ENCODE peak calls at places on chromosomes 11 and 22, in five cellular contexts. J, S, H, C and Z are unnamed samples. For H3K27me3, the result is how much of the 10 kb centered on the place peaks cover.

GRCh38 chr11:116936754-116937153 is 99.3 kb upstream of the APOA1 start:
- DNase-seq in J (no peak), S (no peak), H (no peak), C (no peak), Z (no peak)

GRCh38 chr11:15471709-15472404 is 357.1 kb downstream of the INSC start:
- DNase-seq in J (peak), S (no peak), H (no peak), C (no peak), Z (peak)

GRCh38 chr11:34233215-34233614 is 124.6 kb downstream of the ABTB2 start:
- DNase-seq in J (no peak), S (no peak), H (no peak), C (no peak), Z (no peak)

GRCh38 chr11:11931461-11932055 is 76.9 kb downstream of the DKK3 start:
- DNase-seq in J (peak), S (no peak), H (peak), C (no peak), Z (peak)

GRCh38 chr11:63837027-63837688 is 1.8 kb upstream of the MARK2 start:
- DNase-seq in J (peak), S (peak), H (peak), C (no peak), Z (peak)

GRCh38 chr22:46219650-46220049 is 30.4 kb downstream of the CDPF1 start:
- DNase-seq in J (no peak), S (no peak), H (no peak), C (no peak), Z (no peak)

GRCh38 chr22:35972559-35972958 is 56.1 kb downstream of the RBFOX2 start:
- DNase-seq in J (no peak), S (no peak), H (no peak), C (no peak), Z (no peak)

GRCh38 chr11:121066623-121067022 is 34.4 kb upstream of the TECTA start:
- DNase-seq in J (no peak), S (no peak), H (no peak), C (no peak), Z (no peak)

GRCh38 chr11:7513210-7514098 is at the start of gene PPFIBP2:
- DNase-seq in J (peak), S (peak), H (peak), C (peak), Z (peak)

DNA sequence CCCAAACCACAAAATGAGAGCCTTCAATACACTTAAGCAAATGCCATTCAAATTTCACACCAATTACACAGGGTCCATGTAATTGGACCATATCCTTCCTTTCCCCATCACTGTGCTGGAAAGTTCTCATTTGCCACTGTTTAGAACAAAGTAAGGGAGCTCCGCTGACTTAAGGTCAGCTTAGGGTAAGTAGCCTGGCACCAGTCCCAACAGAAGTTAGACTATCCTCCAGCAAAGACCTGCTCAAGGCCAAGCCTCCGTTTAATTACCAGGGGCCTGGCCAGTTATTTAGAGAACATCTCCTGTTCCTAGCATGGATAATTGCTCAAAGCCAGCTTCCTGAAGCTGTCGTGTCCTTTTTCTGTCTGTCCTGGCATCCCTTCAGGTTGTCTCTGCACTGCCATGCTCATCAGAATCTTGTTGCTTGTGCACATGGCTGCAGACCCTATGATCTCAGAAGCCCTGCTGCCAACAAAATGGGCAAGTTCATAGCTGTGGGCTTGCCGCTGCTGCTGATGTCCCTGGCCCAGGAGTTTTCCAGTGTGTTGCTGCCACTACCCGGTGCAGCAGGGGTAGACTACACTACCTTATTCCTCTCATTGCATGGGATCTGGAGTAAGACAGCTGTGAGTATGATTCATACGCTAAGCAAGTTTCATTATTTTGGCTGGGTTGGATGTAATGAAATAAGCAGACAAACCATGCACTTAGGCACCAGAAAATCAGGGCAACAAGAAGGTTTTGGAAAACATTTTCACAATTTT is 8.0 kb downstream of the OR8A1 start:
- DNase-seq in J (no peak), S (no peak), H (no peak), C (no peak), Z (no peak)
- H3K27me3 ChIP-seq in J (under half), S (under half), H (under half), C (under half), Z (under half)

GRCh38 chr11:130429983-130430382 is 1.6 kb upstream of the ADAMTS8 start:
- DNase-seq in J (no peak), S (no peak), H (no peak), C (no peak), Z (no peak)
- H3K27me3 ChIP-seq in J (under half), S (under half), H (half or more), C (under half), Z (under half)

GRCh38 chr22:23035557-23036277 is 34.6 kb upstream of the GNAZ start:
- DNase-seq in J (no peak), S (no peak), H (no peak), C (no peak), Z (no peak)
- H3K27me3 ChIP-seq in J (under half), S (under half), H (under half), C (under half), Z (under half)

GRCh38 chr11:101401245-101401644 is 182.6 kb downstream of the TRPC6 start:
- DNase-seq in J (no peak), S (no peak), H (no peak), C (no peak), Z (no peak)
- H3K27me3 ChIP-seq in J (under half), S (under half), H (under half), C (under half), Z (under half)

GRCh38 chr11:92222701-92223100 is 1.9 kb upstream of the FAT3 start:
- DNase-seq in J (no peak), S (no peak), H (no peak), C (no peak), Z (peak)
- H3K27me3 ChIP-seq in J (under half), S (half or more), H (under half), C (under half), Z (under half)

GRCh38 chr11:2083411-2083810 is 55.8 kb downstream of the IGF2 start:
- DNase-seq in J (no peak), S (no peak), H (no peak), C (no peak), Z (no peak)

GRCh38 chr11:2086239-2087040 is 52.7 kb downstream of the IGF2 start:
- DNase-seq in J (no peak), S (no peak), H (no peak), C (no peak), Z (peak)

GRCh38 chr11:2084721-2085120 is 54.5 kb downstream of the IGF2 start:
- DNase-seq in J (no peak), S (no peak), H (no peak), C (no peak), Z (peak)

GRCh38 chr11:2088284-2088683 is 50.9 kb downstream of the IGF2 start:
- DNase-seq in J (no peak), S (no peak), H (no peak), C (no peak), Z (peak)

DNA sequence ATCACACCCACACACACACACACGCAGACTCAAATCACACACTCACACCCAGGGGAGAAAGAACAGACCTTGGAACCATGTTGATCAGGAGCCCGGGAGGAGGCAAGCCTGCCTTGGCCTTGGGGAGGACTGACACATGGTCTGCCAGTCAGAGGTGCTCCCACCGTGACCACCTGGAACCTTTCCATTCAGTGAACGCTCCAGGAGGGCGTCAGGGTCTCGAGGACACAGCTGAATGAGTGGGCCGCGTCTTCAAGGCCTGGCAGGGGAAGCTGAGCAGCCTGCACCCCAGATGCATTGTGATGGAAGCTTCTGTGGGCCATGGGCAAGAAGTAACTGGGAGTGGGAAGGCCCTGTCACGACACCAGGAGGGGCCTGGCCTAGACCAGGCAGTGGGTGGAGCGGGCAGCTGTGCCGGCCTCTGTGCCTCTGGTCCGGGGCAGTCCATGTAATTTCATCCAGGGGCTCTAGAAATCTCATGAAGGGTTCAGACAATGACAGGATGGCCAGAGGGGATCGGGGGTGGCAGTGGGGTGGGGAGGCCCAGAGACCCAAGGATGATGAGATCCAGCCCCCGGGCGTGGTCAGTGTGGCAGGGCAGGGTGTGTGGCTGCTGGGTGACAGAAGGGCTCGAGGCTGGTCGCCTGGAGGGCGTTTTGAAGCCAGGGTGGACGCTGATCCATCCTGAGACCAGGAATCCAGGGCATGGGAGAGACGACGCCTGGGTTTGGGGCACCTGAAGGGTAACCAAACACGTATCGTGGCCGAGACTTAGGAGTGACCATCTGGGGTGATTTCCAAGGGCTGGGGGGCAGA is 53.7 kb downstream of the IGF2 start:
- DNase-seq in J (no peak), S (no peak), H (no peak), C (no peak), Z (peak)
- H3K27me3 ChIP-seq in J (under half), S (under half), H (under half), C (under half), Z (under half)

DNA sequence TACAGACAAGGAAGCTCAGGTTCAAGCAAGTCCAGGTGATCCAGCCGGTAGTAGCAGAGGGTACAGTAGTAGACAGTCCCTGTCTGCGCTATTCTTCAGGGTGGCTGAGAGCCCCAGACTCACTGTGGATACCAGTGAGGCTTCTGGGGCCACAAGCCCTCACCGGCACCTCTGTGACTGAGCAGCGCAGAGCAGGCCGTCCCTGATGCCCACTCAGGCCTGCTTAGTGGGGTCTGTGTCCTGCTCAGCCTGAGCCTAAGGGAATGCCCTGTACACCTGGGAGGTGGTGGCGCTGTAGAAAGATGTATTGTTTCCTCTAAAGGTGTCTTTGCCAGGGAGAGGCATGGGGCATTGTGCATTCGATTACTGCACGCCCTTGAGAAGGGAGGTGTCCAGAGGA is 143.8 kb downstream of the CACNA1I start:
- DNase-seq in J (no peak), S (no peak), H (no peak), C (no peak), Z (no peak)
- H3K27me3 ChIP-seq in J (under half), S (under half), H (under half), C (under half), Z (under half)